ENCODE peak calls at places on chromosomes 12 and 14, in six cellular contexts. G, L, E, U, T and Z are unnamed samples.

GRCh38 chr12:5898874-5899273 is 46.2 kb downstream of the ANO2 start:
- DNase-seq in G (no peak), L (no peak), E (no peak), U (no peak), T (peak), Z (peak)

GRCh38 chr12:21476949-21477348 is 24.5 kb downstream of the RECQL start:
- DNase-seq in G (peak), L (peak), E (no peak), U (no peak), T (no peak), Z (no peak)

GRCh38 chr12:112839386-112839972 is 47.9 kb downstream of the RPH3A start:
- DNase-seq in G (peak), L (peak), E (peak), U (no peak), T (peak), Z (no peak)

GRCh38 chr12:56803750-56804149 is 40.6 kb downstream of the HSD17B6 start:
- DNase-seq in G (peak), L (no peak), E (no peak), U (no peak), T (no peak), Z (no peak)

GRCh38 chr12:93634416-93634815 is 42.8 kb upstream of the CRADD start:
- DNase-seq in G (no peak), L (no peak), E (no peak), U (no peak), T (no peak), Z (no peak)

GRCh38 chr14:63857467-63858030 is 4.7 kb downstream of the SYNE2 start:
- DNase-seq in G (no peak), L (no peak), E (no peak), U (no peak), T (no peak), Z (no peak)

GRCh38 chr14:50083467-50084337 is 32.7 kb downstream of the VCPKMT start:
- DNase-seq in G (no peak), L (no peak), E (no peak), U (no peak), T (no peak), Z (no peak)

GRCh38 chr12:28253175-28253641 is 63.0 kb downstream of the CCDC91 start:
- DNase-seq in G (no peak), L (peak), E (no peak), U (no peak), T (no peak), Z (no peak)

GRCh38 chr14:67815573-67816235 is 686 bp downstream of the ZFYVE26 start:
- DNase-seq in G (peak), L (no peak), E (no peak), U (no peak), T (peak), Z (no peak)

GRCh38 chr14:32898876-32899275 is 39.8 kb upstream of the NPAS3 start:
- DNase-seq in G (no peak), L (no peak), E (no peak), U (no peak), T (no peak), Z (no peak)
- H3K4me3 ChIP-seq in G (no peak), L (no peak), E (no peak), U (no peak), T (no peak), Z (no peak)

DNA sequence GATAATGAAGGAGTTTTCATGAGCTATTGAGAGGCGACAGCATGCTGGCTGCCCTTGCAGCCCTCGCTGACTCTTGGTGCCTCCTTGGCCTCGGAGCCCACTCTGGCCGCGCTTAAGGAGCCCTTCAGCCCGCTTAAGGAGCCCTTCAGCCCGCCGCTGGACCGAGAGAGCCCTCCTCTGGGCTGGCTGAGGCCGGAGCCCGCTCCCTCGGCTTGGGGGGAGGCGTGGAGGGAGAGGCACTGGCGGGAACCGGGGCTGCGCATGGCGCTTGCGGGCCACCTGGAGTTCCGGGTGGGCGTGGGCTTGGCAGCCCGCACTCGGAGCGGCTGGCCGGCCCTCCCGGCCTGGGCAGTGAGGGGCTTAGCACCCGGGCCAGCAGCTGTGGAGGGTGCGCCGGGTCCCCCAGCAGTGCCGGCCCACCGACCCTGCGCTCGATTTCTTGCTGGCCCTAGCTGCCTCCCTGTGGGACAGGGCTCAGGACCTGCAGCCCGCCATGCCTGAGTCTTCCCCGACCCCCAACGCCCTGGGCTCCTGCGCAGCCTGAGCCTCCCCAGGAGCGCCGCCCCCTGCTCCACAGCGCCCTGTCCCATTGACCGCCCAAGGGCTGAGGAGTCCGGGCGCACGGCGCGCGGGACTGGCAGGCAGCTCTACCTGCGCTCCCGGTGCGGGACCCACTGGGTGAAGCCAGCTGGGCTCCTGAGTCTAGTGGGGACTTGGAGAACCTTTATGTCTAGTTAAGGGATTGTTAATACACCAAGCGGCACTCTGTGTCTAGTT is 20.1 kb upstream of the PAWR start:
- DNase-seq in G (no peak), L (no peak), E (no peak), U (no peak), T (no peak), Z (no peak)
- H3K4me3 ChIP-seq in G (no peak), L (no peak), E (no peak), U (no peak), T (no peak), Z (no peak)

GRCh38 chr12:1841606-1842182 is 21.3 kb downstream of the LRTM2 start:
- DNase-seq in G (no peak), L (no peak), E (no peak), U (no peak), T (no peak), Z (no peak)

GRCh38 chr12:1844223-1844622 is 23.9 kb downstream of the LRTM2 start:
- DNase-seq in G (no peak), L (no peak), E (no peak), U (no peak), T (no peak), Z (peak)

GRCh38 chr12:1842183-1842904 is 22.0 kb downstream of the LRTM2 start:
- DNase-seq in G (no peak), L (no peak), E (no peak), U (no peak), T (no peak), Z (peak)

GRCh38 chr12:1843641-1844005 is 23.3 kb downstream of the LRTM2 start:
- DNase-seq in G (no peak), L (no peak), E (no peak), U (no peak), T (no peak), Z (peak)

GRCh38 chr12:1842905-1843640 is 22.7 kb downstream of the LRTM2 start:
- DNase-seq in G (no peak), L (no peak), E (no peak), U (no peak), T (no peak), Z (peak)
- H3K4me3 ChIP-seq in G (no peak), L (no peak), E (no peak), U (no peak), T (no peak), Z (no peak)

GRCh38 chr12:64451687-64452558 is at the start of gene TBK1:
- DNase-seq in G (peak), L (peak), E (peak), U (peak), T (peak), Z (peak)
- H3K4me3 ChIP-seq in G (peak), L (peak), E (peak), U (peak), T (peak), Z (peak)

GRCh38 chr14:65156568-65157366 is 54.5 kb upstream of the MAX start:
- DNase-seq in G (peak), L (peak), E (peak), U (peak), T (no peak), Z (no peak)
- H3K4me3 ChIP-seq in G (no peak), L (peak), E (no peak), U (peak), T (no peak), Z (no peak)

GRCh38 chr14:94768521-94769412 is 1.1 kb downstream of the GSC start:
- DNase-seq in G (peak), L (no peak), E (no peak), U (no peak), T (peak), Z (peak)
- H3K4me3 ChIP-seq in G (no peak), L (peak), E (peak), U (no peak), T (peak), Z (peak)

DNA sequence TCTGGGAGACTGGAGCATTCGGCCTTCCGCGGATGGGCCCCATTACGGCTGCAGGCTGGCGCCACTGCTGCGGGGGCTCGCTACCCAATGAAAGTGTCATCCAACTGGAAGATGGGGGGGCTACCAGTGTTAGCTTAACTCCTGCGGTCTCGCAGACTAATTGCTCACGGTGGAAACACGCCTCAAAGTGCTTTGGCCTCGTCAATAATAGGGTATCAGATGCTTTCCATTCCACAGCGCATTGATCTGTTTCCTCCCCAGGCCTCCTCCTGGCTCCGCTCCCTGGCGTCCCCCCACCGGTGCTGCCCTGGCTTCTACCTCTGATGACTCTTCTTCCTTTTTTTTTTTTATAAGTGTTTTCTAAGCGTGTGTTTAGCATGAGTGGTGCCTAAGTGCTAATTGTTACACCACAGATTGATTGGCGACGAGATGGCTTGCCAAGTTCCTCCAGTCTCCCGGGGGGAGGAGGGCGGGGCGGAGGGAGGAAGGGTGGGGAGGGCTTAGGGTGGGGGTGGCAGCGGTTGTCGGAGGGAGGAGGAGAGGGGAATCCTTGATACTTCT is 678.2 kb downstream of the MED13L start:
- DNase-seq in G (peak), L (no peak), E (no peak), U (no peak), T (peak), Z (peak)
- H3K4me3 ChIP-seq in G (peak), L (no peak), E (no peak), U (no peak), T (no peak), Z (no peak)

GRCh38 chr12:133046698-133047097 is 9.4 kb downstream of the ZNF84 start:
- DNase-seq in G (no peak), L (no peak), E (no peak), U (no peak), T (no peak), Z (no peak)
- H3K4me3 ChIP-seq in G (no peak), L (no peak), E (no peak), U (no peak), T (peak), Z (no peak)